ENCODE peak calls at places on chromosomes 7 and 10, in five cellular contexts. P, O, X, Z and W are unnamed samples.
A peak's percentile ranks its signal among the peaks of the same experiment; 100 is the strongest.

GRCh38 chr10:31288961-31289360 is 30.1 kb upstream of the ZEB1 start:
- DNase-seq in P (no peak), O (no peak), X (no peak), Z (no peak), W (no peak)

GRCh38 chr10:97633921-97634320 is 621 bp upstream of the MORN4 start:
- DNase-seq in P (no peak), O (no peak), X (peak; percentile 30), Z (no peak), W (no peak)

GRCh38 chr7:128879939-128880746 is 17.5 kb downstream of the ATP6V1F start:
- DNase-seq in P (peak; percentile 81), O (peak; percentile 87), X (peak; percentile 75), Z (no peak), W (peak; percentile 70)

GRCh38 chr10:89563861-89564478 is 28.6 kb upstream of the SLC16A12 start:
- DNase-seq in P (no peak), O (no peak), X (no peak), Z (no peak), W (no peak)

GRCh38 chr10:3464760-3465405 is 292.3 kb upstream of the PITRM1 start:
- DNase-seq in P (no peak), O (no peak), X (no peak), Z (no peak), W (no peak)

GRCh38 chr7:137343483-137343841 is at the start of gene PTN:
- DNase-seq in P (no peak), O (peak; percentile 62), X (peak; percentile 62), Z (no peak), W (no peak)

GRCh38 chr7:99029481-99030144 is 114.3 kb downstream of the SMURF1 start:
- DNase-seq in P (no peak), O (no peak), X (no peak), Z (no peak), W (no peak)

GRCh38 chr7:14859267-14859666 is 43.3 kb downstream of the DGKB start:
- DNase-seq in P (no peak), O (no peak), X (no peak), Z (no peak), W (no peak)

GRCh38 chr7:151553356-151553755 is 33.7 kb upstream of the RHEB start:
- DNase-seq in P (no peak), O (peak; percentile 25), X (no peak), Z (no peak), W (no peak)

GRCh38 chr7:156220078-156220605 is 407.9 kb upstream of the SHH start:
- DNase-seq in P (no peak), O (no peak), X (no peak), Z (no peak), W (no peak)

GRCh38 chr10:5594271-5595036 is 69.7 kb downstream of the CALML3 start:
- DNase-seq in P (no peak), O (no peak), X (no peak), Z (no peak), W (no peak)

GRCh38 chr10:50551894-50552293 is 71.9 kb downstream of the SGMS1 start:
- DNase-seq in P (no peak), O (no peak), X (no peak), Z (no peak), W (no peak)

GRCh38 chr7:901388-902154 is 25.2 kb downstream of the GET4 start:
- DNase-seq in P (peak; percentile 90), O (peak; percentile 95), X (peak; percentile 80), Z (no peak), W (peak; percentile 92)

GRCh38 chr10:128068398-128069285 is 57.6 kb downstream of the MKI67 start:
- DNase-seq in P (peak; percentile 55), O (no peak), X (no peak), Z (no peak), W (no peak)

GRCh38 chr10:120458432-120458831 is 1.4 kb downstream of the PLPP4 start:
- DNase-seq in P (no peak), O (no peak), X (no peak), Z (no peak), W (no peak)

GRCh38 chr10:132549416-132549815 is 11.8 kb downstream of the INPP5A start:
- DNase-seq in P (peak; percentile 56), O (no peak), X (no peak), Z (no peak), W (no peak)

GRCh38 chr7:151623766-151624165 is 104.1 kb upstream of the RHEB start:
- DNase-seq in P (no peak), O (no peak), X (no peak), Z (no peak), W (no peak)

GRCh38 chr10:130109796-130110235 is 814 bp downstream of the C10orf143 start:
- DNase-seq in P (no peak), O (peak; percentile 67), X (peak; percentile 88), Z (peak; percentile 63), W (no peak)

GRCh38 chr7:156984209-156984891 is 26.1 kb downstream of the MNX1 start:
- DNase-seq in P (no peak), O (no peak), X (no peak), Z (no peak), W (no peak)

GRCh38 chr7:128022631-128023532 is 8.4 kb downstream of the LRRC4 start:
- DNase-seq in P (no peak), O (no peak), X (no peak), Z (no peak), W (no peak)

GRCh38 chr10:79434223-79434687 is 11.2 kb downstream of the ZCCHC24 start:
- DNase-seq in P (peak; percentile 38), O (no peak), X (no peak), Z (no peak), W (no peak)

GRCh38 chr10:4303045-4303444 is 518.0 kb upstream of the KLF6 start:
- DNase-seq in P (no peak), O (no peak), X (no peak), Z (no peak), W (no peak)

GRCh38 chr10:78899996-78900714 is 168.6 kb upstream of the ZMIZ1 start:
- DNase-seq in P (peak; percentile 60), O (no peak), X (peak; percentile 69), Z (no peak), W (peak; percentile 30)

GRCh38 chr7:49644402-49645166 is 128.9 kb upstream of the VWC2 start:
- DNase-seq in P (no peak), O (no peak), X (no peak), Z (no peak), W (no peak)

GRCh38 chr7:15515201-15515777 is 46.5 kb downstream of the AGMO start:
- DNase-seq in P (no peak), O (no peak), X (no peak), Z (no peak), W (no peak)

GRCh38 chr10:24518411-24518810 is 205.3 kb downstream of the ARHGAP21 start:
- DNase-seq in P (no peak), O (no peak), X (no peak), Z (no peak), W (no peak)

GRCh38 chr7:112938895-112939588 is 147.6 kb downstream of the GPR85 start:
- DNase-seq in P (peak; percentile 73), O (peak; percentile 70), X (peak; percentile 56), Z (peak; percentile 40), W (peak; percentile 43)

GRCh38 chr7:105439174-105439893 is 50.6 kb upstream of the SRPK2 start:
- DNase-seq in P (peak; percentile 39), O (peak; percentile 17), X (no peak), Z (no peak), W (peak; percentile 61)

GRCh38 chr7:32299133-32299702 is 191.0 kb downstream of the LSM5 start:
- DNase-seq in P (no peak), O (peak; percentile 57), X (peak; percentile 45), Z (no peak), W (no peak)

GRCh38 chr10:65355141-65355680 is 1570.6 kb upstream of the LRRTM3 start:
- DNase-seq in P (no peak), O (no peak), X (no peak), Z (no peak), W (no peak)

GRCh38 chr7:17640730-17641377 is 299.4 kb downstream of the SNX13 start:
- DNase-seq in P (no peak), O (peak; percentile 33), X (peak; percentile 57), Z (no peak), W (no peak)

GRCh38 chr7:20282960-20283359 is 47.7 kb upstream of the ITGB8 start:
- DNase-seq in P (no peak), O (no peak), X (no peak), Z (no peak), W (no peak)

GRCh38 chr7:20283997-20284396 is 46.7 kb upstream of the ITGB8 start:
- DNase-seq in P (no peak), O (no peak), X (no peak), Z (no peak), W (no peak)

GRCh38 chr7:20283385-20283784 is 47.3 kb upstream of the ITGB8 start:
- DNase-seq in P (no peak), O (no peak), X (no peak), Z (no peak), W (no peak)

GRCh38 chr7:20287317-20287716 is 43.4 kb upstream of the ITGB8 start:
- DNase-seq in P (no peak), O (no peak), X (no peak), Z (no peak), W (no peak)

GRCh38 chr7:20284398-20285143 is 46.1 kb upstream of the ITGB8 start:
- DNase-seq in P (no peak), O (no peak), X (no peak), Z (no peak), W (no peak)
- TF ChIP-seq CTCF in P (no peak), O (no peak), X (no peak), Z (peak; percentile 49), W (no peak)

GRCh38 chr10:63901228-63901627 is 380.0 kb downstream of the REEP3 start:
- DNase-seq in P (no peak), O (peak; percentile 55), X (no peak), Z (no peak), W (no peak)
- TF ChIP-seq CTCF in P (peak; percentile 25), O (peak; percentile 79), X (no peak), Z (no peak), W (peak; percentile 13)

DNA sequence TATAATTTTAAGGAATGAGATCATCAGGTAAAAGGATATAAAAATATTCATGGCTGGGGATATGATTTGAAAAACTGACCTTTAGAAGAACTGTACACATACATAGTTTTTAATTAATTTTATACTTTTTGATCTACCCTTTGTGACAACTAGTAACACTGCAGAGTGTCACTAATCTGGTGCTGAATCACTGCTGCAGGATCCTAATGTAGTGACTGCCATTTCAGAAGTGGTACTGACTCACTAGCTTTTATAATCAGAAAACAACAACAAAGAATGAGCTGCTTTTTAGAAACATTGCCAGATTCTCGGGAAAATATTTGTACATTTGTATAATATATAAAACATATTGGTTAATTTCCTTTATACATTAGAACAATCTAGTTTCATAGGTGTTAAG is 110.4 kb downstream of the HIPK2 start:
- DNase-seq in P (no peak), O (no peak), X (no peak), Z (no peak), W (no peak)
- TF ChIP-seq CTCF in P (no peak), O (no peak), X (no peak), Z (no peak), W (no peak)

GRCh38 chr7:81846398-81846797 is 76.6 kb upstream of the HGF start:
- DNase-seq in P (no peak), O (no peak), X (no peak), Z (no peak), W (no peak)

GRCh38 chr7:81851413-81851812 is 81.6 kb upstream of the HGF start:
- DNase-seq in P (no peak), O (no peak), X (no peak), Z (no peak), W (no peak)

GRCh38 chr7:81839708-81840359 is 70.0 kb upstream of the HGF start:
- DNase-seq in P (no peak), O (no peak), X (no peak), Z (no peak), W (no peak)

GRCh38 chr7:81842361-81842760 is 72.5 kb upstream of the HGF start:
- DNase-seq in P (no peak), O (no peak), X (no peak), Z (no peak), W (no peak)

GRCh38 chr7:81845628-81846259 is 75.9 kb upstream of the HGF start:
- DNase-seq in P (no peak), O (no peak), X (no peak), Z (no peak), W (no peak)
- TF ChIP-seq CTCF in P (no peak), O (no peak), X (no peak), Z (no peak), W (no peak)